ENCODE peak calls at places on chromosomes 5 and 9, in four cellular contexts. D is gastrocnemius medialis; T is CD8-positive, alpha-beta T cell; Y is GM12865. Q is an unnamed sample.

GRCh38 chr5:126998201-126998631 is 32.1 kb downstream of the MARCHF3 start:
- DNase-seq in D (peak), Y (peak), T (no peak), Q (no peak)

GRCh38 chr9:70113403-70114022 is 69.9 kb downstream of the MAMDC2 start:
- DNase-seq in T (no peak), D (peak), Y (peak), Q (peak)

GRCh38 chr5:96439477-96440184 is 6.6 kb upstream of the PCSK1 start:
- DNase-seq in T (no peak), D (no peak), Y (peak), Q (no peak)

GRCh38 chr5:166401391-166401790 is 1890.1 kb upstream of the WWC1 start:
- DNase-seq in T (no peak), Y (no peak), D (no peak), Q (peak)

GRCh38 chr9:76730795-76731194 is 33.4 kb upstream of the PCA3 start:
- DNase-seq in Y (no peak), D (no peak), T (no peak), Q (no peak)

GRCh38 chr5:67283275-67283987 is 86.8 kb upstream of the CD180 start:
- DNase-seq in T (no peak), D (no peak), Y (no peak), Q (no peak)

GRCh38 chr9:36213387-36213786 is 22.7 kb downstream of the CLTA start:
- DNase-seq in Y (no peak), D (no peak), T (no peak), Q (no peak)

GRCh38 chr5:32713396-32714381 is 2.6 kb downstream of the NPR3 start:
- DNase-seq in Y (no peak), D (no peak), T (no peak), Q (peak)

GRCh38 chr5:118440496-118440895 is 547.9 kb downstream of the DTWD2 start:
- DNase-seq in D (no peak), T (no peak), Y (no peak), Q (no peak)

GRCh38 chr9:88772602-88773001 is 218.7 kb upstream of the S1PR3 start:
- DNase-seq in D (no peak), Y (no peak), T (no peak), Q (no peak)

GRCh38 chr5:122126177-122126701 is 3.1 kb upstream of the ZNF474 start:
- DNase-seq in T (no peak), Y (no peak), D (no peak), Q (no peak)

GRCh38 chr9:110405858-110406443 is 68.3 kb upstream of the TXNDC8 start:
- DNase-seq in Y (no peak), T (no peak), D (no peak), Q (no peak)

GRCh38 chr9:69542942-69543704 is 129.0 kb downstream of the APBA1 start:
- DNase-seq in T (no peak), Y (no peak), D (no peak), Q (peak)

GRCh38 chr5:171849585-171850353 is 64.2 kb downstream of the SMIM23 start:
- DNase-seq in Y (no peak), T (no peak), D (no peak), Q (no peak)

GRCh38 chr9:32414856-32415255 is 30.4 kb downstream of the ACO1 start:
- DNase-seq in T (no peak), Y (no peak), D (no peak), Q (no peak)

GRCh38 chr9:97243606-97244005 is 63.9 kb upstream of the CCDC180 start:
- DNase-seq in D (no peak), Y (no peak), T (no peak), Q (no peak)

GRCh38 chr9:111720170-111720569 is 58.8 kb downstream of the GNG10 start:
- DNase-seq in Y (no peak), D (no peak), T (no peak), Q (no peak)

GRCh38 chr9:112917027-112917986 is 26.6 kb upstream of the SLC46A2 start:
- DNase-seq in Y (no peak), D (no peak), T (no peak), Q (no peak)

GRCh38 chr9:112925058-112925641 is 34.5 kb upstream of the SLC46A2 start:
- DNase-seq in D (no peak), T (no peak), Y (peak), Q (no peak)

GRCh38 chr9:112917987-112918362 is 27.3 kb upstream of the SLC46A2 start:
- DNase-seq in Y (no peak), T (no peak), D (no peak), Q (no peak)

DNA sequence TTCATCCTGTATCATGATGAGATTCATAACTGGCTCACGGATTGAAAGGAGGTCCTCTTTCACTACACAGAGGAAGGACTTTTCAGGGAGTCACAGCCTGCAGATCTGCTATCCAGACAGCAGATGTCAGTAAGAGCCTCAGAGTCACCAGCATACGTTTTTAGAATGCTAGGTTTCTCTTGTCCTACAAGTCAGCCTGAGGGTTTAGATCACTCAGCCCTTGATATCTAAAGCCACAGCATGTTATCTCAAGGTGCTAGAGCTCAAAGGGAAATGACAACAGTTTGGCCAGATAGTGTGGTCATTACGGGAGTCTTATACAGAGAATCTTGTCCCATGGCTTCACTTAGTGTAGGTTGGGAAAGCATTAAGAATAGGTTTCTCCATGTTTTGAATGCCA is 30.9 kb upstream of the SLC46A2 start:
- DNase-seq in Y (peak), D (no peak), T (no peak), Q (no peak)
- TF ChIP-seq CTCF in Y (peak), D (no peak), T (no peak), Q (no peak)

GRCh38 chr5:102807878-102808502 is 52.9 kb downstream of the PAM start:
- DNase-seq in D (no peak), T (no peak), Y (no peak), Q (no peak)
- TF ChIP-seq CTCF in D (no peak), T (no peak), Y (no peak), Q (no peak)

GRCh38 chr9:131738293-131738692 is 1.6 kb downstream of the RAPGEF1 start:
- DNase-seq in Y (peak), D (peak), T (no peak), Q (no peak)

GRCh38 chr9:131739988-131740648 is at the start of gene RAPGEF1:
- DNase-seq in T (peak), D (peak), Y (peak), Q (peak)

GRCh38 chr9:131737426-131737825 is 2.5 kb downstream of the RAPGEF1 start:
- DNase-seq in T (no peak), D (no peak), Y (peak), Q (no peak)

GRCh38 chr9:131739192-131739961 is 499 bp downstream of the RAPGEF1 start:
- DNase-seq in Y (peak), D (no peak), T (no peak), Q (peak)

DNA sequence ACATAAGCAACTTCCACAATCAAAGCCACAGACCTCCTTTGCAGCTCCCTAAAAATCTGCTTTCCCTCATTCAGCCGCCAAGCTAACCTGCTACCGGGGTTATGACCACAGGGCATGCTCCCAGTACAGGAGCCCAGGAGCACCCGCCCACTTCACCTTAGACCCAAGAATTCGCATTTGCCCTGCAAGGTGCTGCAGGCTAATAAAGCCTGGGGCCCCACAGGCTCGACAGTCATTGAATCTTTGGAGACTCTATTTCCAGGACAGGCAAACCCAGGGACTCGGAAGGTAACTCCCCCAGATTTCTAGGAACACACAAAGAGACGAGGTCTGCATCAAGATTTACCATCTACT is 1.1 kb downstream of the RAPGEF1 start:
- DNase-seq in Y (peak), D (peak), T (no peak), Q (no peak)
- TF ChIP-seq CTCF in Y (no peak), D (no peak), T (no peak), Q (no peak)

GRCh38 chr5:136030252-136030651 is 1.5 kb downstream of the TGFBI start:
- DNase-seq in D (no peak), Y (no peak), T (no peak), Q (no peak)

GRCh38 chr5:136028090-136028489 is 698 bp upstream of the TGFBI start:
- DNase-seq in Y (no peak), T (no peak), D (no peak), Q (no peak)

GRCh38 chr5:136030956-136031611 is 2.3 kb downstream of the TGFBI start:
- DNase-seq in Y (peak), D (no peak), T (no peak), Q (no peak)

GRCh38 chr5:136027316-136027715 is 1.5 kb upstream of the TGFBI start:
- DNase-seq in D (no peak), Y (no peak), T (no peak), Q (no peak)

DNA sequence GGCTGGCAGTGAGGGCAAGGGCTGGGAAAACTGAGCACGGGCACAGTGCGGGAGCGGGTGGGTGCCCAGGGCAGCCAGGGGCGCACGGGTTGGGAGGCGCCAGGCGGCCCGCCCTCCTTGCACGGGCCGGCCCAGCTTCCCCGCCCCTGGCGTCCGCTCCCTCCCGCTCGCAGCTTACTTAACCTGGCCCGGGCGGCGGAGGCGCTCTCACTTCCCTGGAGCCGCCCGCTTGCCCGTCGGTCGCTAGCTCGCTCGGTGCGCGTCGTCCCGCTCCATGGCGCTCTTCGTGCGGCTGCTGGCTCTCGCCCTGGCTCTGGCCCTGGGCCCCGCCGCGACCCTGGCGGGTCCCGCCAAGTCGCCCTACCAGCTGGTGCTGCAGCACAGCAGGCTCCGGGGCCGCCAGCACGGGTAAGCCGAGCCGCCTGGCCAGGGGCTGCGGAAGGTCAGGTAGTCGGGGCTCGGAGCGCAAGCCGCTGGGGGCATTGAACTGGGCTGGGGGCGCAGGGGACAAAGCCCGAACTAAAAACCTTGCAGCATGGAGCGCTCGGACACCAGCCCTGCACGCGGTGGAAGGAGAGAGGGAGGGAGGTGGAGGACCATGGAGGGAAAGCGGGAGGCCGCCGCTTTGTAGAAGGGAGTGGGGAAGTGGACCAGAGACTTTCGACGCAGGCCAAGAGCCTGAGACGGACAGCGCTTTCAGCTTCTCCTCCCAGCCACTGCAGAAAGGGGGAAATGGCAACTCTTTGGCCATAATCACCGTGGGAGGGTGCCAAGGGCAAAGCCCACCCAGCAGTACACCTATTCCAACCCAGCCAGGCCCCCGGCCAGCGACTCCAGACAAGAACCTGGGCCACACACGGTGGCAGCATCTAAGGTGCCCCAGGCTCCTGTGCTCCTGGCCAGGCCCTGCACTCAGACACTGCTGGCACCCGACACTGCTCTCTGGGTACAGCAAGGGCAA is at the start of gene TGFBI:
- DNase-seq in Y (peak), D (peak), T (no peak), Q (peak)
- TF ChIP-seq CTCF in Y (no peak), D (no peak), T (no peak), Q (no peak)